ENCODE peak calls at places on chromosomes 16 and 17, in four cellular contexts. I is gastrocnemius medialis, G is tibial artery, Y is breast epithelium. B is an unnamed sample.

GRCh38 chr16:1037023-1037933 is 35.3 kb upstream of the SSTR5 start:
- DNase-seq in I (no peak), G (no peak), Y (no peak), B (no peak)

GRCh38 chr16:7629571-7629970 is 296.9 kb downstream of the RBFOX1 start:
- DNase-seq in I (no peak), G (no peak), Y (no peak), B (no peak)

GRCh38 chr17:63998050-63998720 is at the start of gene PRR29:
- DNase-seq in I (no peak), G (peak), Y (peak), B (no peak)

GRCh38 chr16:24819462-24820040 is 26.2 kb upstream of the SLC5A11 start:
- DNase-seq in I (no peak), G (no peak), Y (no peak), B (no peak)

GRCh38 chr17:42623732-42624596 is 14.5 kb downstream of the TUBG1 start:
- DNase-seq in I (peak), G (no peak), Y (no peak), B (no peak)

GRCh38 chr16:88888778-88889387 is 22.4 kb upstream of the PABPN1L start:
- DNase-seq in I (no peak), G (no peak), Y (no peak), B (no peak)

GRCh38 chr16:86510465-86511261 is at the start of gene FOXF1:
- DNase-seq in I (no peak), G (no peak), Y (no peak), B (no peak)

GRCh38 chr17:58577696-58578095 is 63.3 kb upstream of the MTMR4 start:
- DNase-seq in I (no peak), G (no peak), Y (no peak), B (peak)

GRCh38 chr17:77637807-77638182 is 320.7 kb upstream of the TNRC6C start:
- DNase-seq in I (no peak), G (no peak), Y (no peak), B (no peak)

GRCh38 chr17:17028059-17028877 is 14.0 kb upstream of the MPRIP start:
- DNase-seq in I (peak), G (no peak), Y (peak), B (no peak)

GRCh38 chr17:63332286-63332685 is 113.8 kb downstream of the CYB561 start:
- DNase-seq in I (no peak), G (no peak), Y (no peak), B (no peak)

GRCh38 chr16:72590179-72590937 is 418.4 kb upstream of the PMFBP1 start:
- DNase-seq in I (no peak), G (no peak), Y (no peak), B (no peak)

GRCh38 chr17:42118545-42118944 is 2.6 kb downstream of the KAT2A start:
- DNase-seq in I (no peak), G (no peak), Y (no peak), B (no peak)

B was measured in AG09319.